ENCODE peak calls at places on chromosomes 7 and 10, in nine cellular contexts. One of them, this sample, is unnamed.

GRCh38 chr10:129136866-129137415 is 330.1 kb upstream of the MGMT start:
- DNase-seq in mammary epithelial cell: no peak
- DNase-seq in OCI-LY7: no peak
- DNase-seq in uterus: no peak
- DNase-seq in GM23248: no peak
- DNase-seq in lower lobe of right lung: no peak
- DNase-seq in AG04450: no peak
- DNase-seq in IMR-90: no peak
- DNase-seq in sigmoid colon: no peak
- DNase-seq in this sample: no peak

GRCh38 chr7:158827411-158828342 is 1.6 kb downstream of the ESYT2 start:
- DNase-seq in IMR-90: peak; percentile 40
- DNase-seq in mammary epithelial cell: peak; percentile 52
- DNase-seq in lower lobe of right lung: no peak
- DNase-seq in OCI-LY7: peak; percentile 23
- DNase-seq in GM23248: peak; percentile 65
- DNase-seq in AG04450: no peak
- DNase-seq in sigmoid colon: no peak
- DNase-seq in uterus: no peak
- DNase-seq in this sample: no peak

GRCh38 chr10:1289591-1289990 is 233.4 kb downstream of the WDR37 start:
- DNase-seq in uterus: no peak
- DNase-seq in sigmoid colon: no peak
- DNase-seq in mammary epithelial cell: peak; percentile 71
- DNase-seq in GM23248: peak; percentile 5
- DNase-seq in lower lobe of right lung: no peak
- DNase-seq in OCI-LY7: no peak
- DNase-seq in AG04450: no peak
- DNase-seq in IMR-90: no peak
- DNase-seq in this sample: no peak

GRCh38 chr7:30173058-30173897 is 38.5 kb downstream of the MTURN start:
- DNase-seq in uterus: peak; percentile 52
- DNase-seq in sigmoid colon: peak; percentile 93
- DNase-seq in lower lobe of right lung: peak; percentile 67
- DNase-seq in GM23248: peak; percentile 98
- DNase-seq in mammary epithelial cell: peak; percentile 99
- DNase-seq in AG04450: peak; percentile 83
- DNase-seq in OCI-LY7: peak; percentile 21
- DNase-seq in IMR-90: peak; percentile 89
- DNase-seq in this sample: peak; percentile 51

GRCh38 chr10:95408148-95408930 is 117.5 kb upstream of the PDLIM1 start:
- DNase-seq in OCI-LY7: no peak
- DNase-seq in lower lobe of right lung: no peak
- DNase-seq in IMR-90: no peak
- DNase-seq in sigmoid colon: no peak
- DNase-seq in mammary epithelial cell: no peak
- DNase-seq in uterus: no peak
- DNase-seq in GM23248: peak; percentile 9
- DNase-seq in AG04450: no peak
- DNase-seq in this sample: no peak

GRCh38 chr7:112308974-112309373 is 102.5 kb downstream of the ZNF277 start:
- DNase-seq in lower lobe of right lung: no peak
- DNase-seq in sigmoid colon: no peak
- DNase-seq in IMR-90: no peak
- DNase-seq in GM23248: no peak
- DNase-seq in AG04450: no peak
- DNase-seq in uterus: no peak
- DNase-seq in OCI-LY7: no peak
- DNase-seq in mammary epithelial cell: no peak
- DNase-seq in this sample: no peak

GRCh38 chr7:30679664-30680063 is 2.6 kb downstream of the CRHR2 start:
- DNase-seq in OCI-LY7: no peak
- DNase-seq in sigmoid colon: no peak
- DNase-seq in mammary epithelial cell: no peak
- DNase-seq in lower lobe of right lung: no peak
- DNase-seq in IMR-90: no peak
- DNase-seq in uterus: no peak
- DNase-seq in GM23248: no peak
- DNase-seq in AG04450: no peak
- DNase-seq in this sample: no peak

GRCh38 chr10:75469018-75469616 is 37.7 kb downstream of the LRMDA start:
- DNase-seq in sigmoid colon: peak; percentile 85
- DNase-seq in GM23248: peak; percentile 97
- DNase-seq in AG04450: peak; percentile 39
- DNase-seq in uterus: peak; percentile 74
- DNase-seq in lower lobe of right lung: no peak
- DNase-seq in OCI-LY7: no peak
- DNase-seq in mammary epithelial cell: peak; percentile 94
- DNase-seq in IMR-90: peak; percentile 84
- DNase-seq in this sample: no peak

GRCh38 chr7:127612263-127612662 is 5.7 kb downstream of the PAX4 start:
- DNase-seq in sigmoid colon: no peak
- DNase-seq in AG04450: no peak
- DNase-seq in OCI-LY7: no peak
- DNase-seq in mammary epithelial cell: no peak
- DNase-seq in IMR-90: no peak
- DNase-seq in GM23248: no peak
- DNase-seq in lower lobe of right lung: no peak
- DNase-seq in uterus: no peak
- DNase-seq in this sample: no peak

GRCh38 chr7:111198255-111198654 is 107.3 kb downstream of the LRRN3 start:
- DNase-seq in GM23248: peak; percentile 99
- DNase-seq in uterus: no peak
- DNase-seq in lower lobe of right lung: no peak
- DNase-seq in IMR-90: peak; percentile 100
- DNase-seq in sigmoid colon: no peak
- DNase-seq in OCI-LY7: no peak
- DNase-seq in mammary epithelial cell: peak; percentile 99
- DNase-seq in AG04450: peak; percentile 93
- DNase-seq in this sample: no peak

GRCh38 chr7:32034052-32034451 is 36.2 kb downstream of the PDE1C start:
- DNase-seq in IMR-90: no peak
- DNase-seq in sigmoid colon: no peak
- DNase-seq in lower lobe of right lung: no peak
- DNase-seq in AG04450: no peak
- DNase-seq in GM23248: no peak
- DNase-seq in mammary epithelial cell: peak; percentile 75
- DNase-seq in uterus: no peak
- DNase-seq in OCI-LY7: no peak
- DNase-seq in this sample: peak; percentile 68

GRCh38 chr7:155002411-155003214 is at the start of gene PAXIP1:
- DNase-seq in IMR-90: peak; percentile 20
- DNase-seq in AG04450: no peak
- DNase-seq in lower lobe of right lung: peak; percentile 62
- DNase-seq in mammary epithelial cell: peak; percentile 31
- DNase-seq in OCI-LY7: peak; percentile 76
- DNase-seq in uterus: no peak
- DNase-seq in sigmoid colon: peak; percentile 67
- DNase-seq in GM23248: peak; percentile 64
- DNase-seq in this sample: peak; percentile 64

GRCh38 chr10:89278034-89278535 is 23.8 kb upstream of the IFIT2 start:
- DNase-seq in sigmoid colon: peak; percentile 79
- DNase-seq in lower lobe of right lung: no peak
- DNase-seq in uterus: peak; percentile 51
- DNase-seq in OCI-LY7: no peak
- DNase-seq in GM23248: peak; percentile 96
- DNase-seq in AG04450: peak; percentile 93
- DNase-seq in IMR-90: peak; percentile 98
- DNase-seq in mammary epithelial cell: peak; percentile 98
- DNase-seq in this sample: peak; percentile 70

GRCh38 chr10:47421057-47421952 is 37.2 kb upstream of the ZNF488 start:
- DNase-seq in mammary epithelial cell: peak; percentile 74
- DNase-seq in AG04450: peak; percentile 36
- DNase-seq in OCI-LY7: no peak
- DNase-seq in GM23248: peak; percentile 88
- DNase-seq in sigmoid colon: no peak
- DNase-seq in uterus: no peak
- DNase-seq in lower lobe of right lung: no peak
- DNase-seq in IMR-90: peak; percentile 91
- DNase-seq in this sample: no peak

GRCh38 chr10:70274643-70275042 is 9.2 kb downstream of the NPFFR1 start:
- DNase-seq in GM23248: peak; percentile 77
- DNase-seq in lower lobe of right lung: no peak
- DNase-seq in OCI-LY7: no peak
- DNase-seq in sigmoid colon: peak; percentile 30
- DNase-seq in IMR-90: peak; percentile 88
- DNase-seq in uterus: peak; percentile 21
- DNase-seq in mammary epithelial cell: no peak
- DNase-seq in AG04450: peak; percentile 64
- DNase-seq in this sample: no peak

GRCh38 chr10:125997586-125997985 is 101.2 kb downstream of the FANK1 start:
- DNase-seq in mammary epithelial cell: no peak
- DNase-seq in IMR-90: no peak
- DNase-seq in uterus: no peak
- DNase-seq in sigmoid colon: no peak
- DNase-seq in AG04450: no peak
- DNase-seq in lower lobe of right lung: no peak
- DNase-seq in GM23248: no peak
- DNase-seq in OCI-LY7: no peak
- DNase-seq in this sample: no peak
- H3K27ac ChIP-seq in mammary epithelial cell: no peak overlapping the region
- H3K27ac ChIP-seq in IMR-90: no peak overlapping the region
- H3K27ac ChIP-seq in uterus: no peak overlapping the region
- H3K27ac ChIP-seq in sigmoid colon: no peak overlapping the region
- H3K27ac ChIP-seq in AG04450: no peak overlapping the region
- H3K27ac ChIP-seq in lower lobe of right lung: no peak overlapping the region
- H3K27ac ChIP-seq in GM23248: no peak overlapping the region
- H3K27ac ChIP-seq in OCI-LY7: no peak overlapping the region
- H3K27ac ChIP-seq in this sample: no peak overlapping the region

GRCh38 chr10:68611227-68611626 is 51.1 kb downstream of the TET1 start:
- DNase-seq in mammary epithelial cell: no peak
- DNase-seq in AG04450: no peak
- DNase-seq in lower lobe of right lung: no peak
- DNase-seq in IMR-90: no peak
- DNase-seq in OCI-LY7: no peak
- DNase-seq in sigmoid colon: no peak
- DNase-seq in GM23248: no peak
- DNase-seq in uterus: no peak
- DNase-seq in this sample: no peak
- H3K9me3 ChIP-seq in mammary epithelial cell: no peaks in the 10 kb centered on the region
- H3K9me3 ChIP-seq in AG04450: no peaks in the 10 kb centered on the region
- H3K9me3 ChIP-seq in lower lobe of right lung: no peaks in the 10 kb centered on the region
- H3K9me3 ChIP-seq in IMR-90: no peaks in the 10 kb centered on the region
- H3K9me3 ChIP-seq in OCI-LY7: no peaks in the 10 kb centered on the region
- H3K9me3 ChIP-seq in sigmoid colon: no peaks in the 10 kb centered on the region
- H3K9me3 ChIP-seq in GM23248: no peaks in the 10 kb centered on the region
- H3K9me3 ChIP-seq in uterus: no peaks in the 10 kb centered on the region
- H3K9me3 ChIP-seq in this sample: no peaks in the 10 kb centered on the region

DNA sequence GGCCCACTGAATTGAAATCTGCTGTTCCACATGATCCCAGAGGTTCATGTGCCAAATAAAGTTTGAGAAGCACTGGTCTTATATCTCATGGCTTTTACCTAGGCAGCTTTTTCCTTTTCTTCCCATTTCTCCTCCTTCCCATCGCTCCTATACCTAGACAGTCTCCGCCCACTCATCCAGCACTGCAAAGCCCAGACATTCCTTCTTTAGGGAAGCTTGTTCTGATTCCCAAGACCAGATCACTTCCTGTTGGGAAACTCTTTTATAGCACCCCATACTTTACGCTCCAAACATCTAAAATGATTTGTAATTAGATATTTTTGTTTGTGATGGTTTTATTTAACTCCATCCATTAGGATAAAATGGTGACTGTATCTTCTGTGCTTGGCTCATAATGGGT is 75.9 kb downstream of the BMPER start:
- DNase-seq in GM23248: peak; percentile 43
- DNase-seq in lower lobe of right lung: no peak
- DNase-seq in AG04450: no peak
- DNase-seq in IMR-90: peak; percentile 15
- DNase-seq in OCI-LY7: no peak
- DNase-seq in uterus: no peak
- DNase-seq in sigmoid colon: no peak
- DNase-seq in mammary epithelial cell: no peak
- DNase-seq in this sample: no peak
- H3K4me3 ChIP-seq in GM23248: no peak overlapping the region
- H3K4me3 ChIP-seq in lower lobe of right lung: no peak overlapping the region
- H3K4me3 ChIP-seq in AG04450: no peak overlapping the region
- H3K4me3 ChIP-seq in IMR-90: no peak overlapping the region
- H3K4me3 ChIP-seq in OCI-LY7: no peak overlapping the region
- H3K4me3 ChIP-seq in uterus: no peak overlapping the region
- H3K4me3 ChIP-seq in sigmoid colon: no peak overlapping the region
- H3K4me3 ChIP-seq in mammary epithelial cell: no peak overlapping the region
- H3K4me3 ChIP-seq in this sample: no peak overlapping the region

GRCh38 chr7:25312968-25313367 is 84.7 kb upstream of the NPVF start:
- DNase-seq in AG04450: no peak
- DNase-seq in sigmoid colon: no peak
- DNase-seq in IMR-90: no peak
- DNase-seq in mammary epithelial cell: no peak
- DNase-seq in OCI-LY7: no peak
- DNase-seq in lower lobe of right lung: no peak
- DNase-seq in uterus: no peak
- DNase-seq in GM23248: no peak
- DNase-seq in this sample: no peak

GRCh38 chr7:25311346-25311745 is 83.1 kb upstream of the NPVF start:
- DNase-seq in uterus: no peak
- DNase-seq in sigmoid colon: no peak
- DNase-seq in lower lobe of right lung: no peak
- DNase-seq in AG04450: no peak
- DNase-seq in IMR-90: peak; percentile 1
- DNase-seq in OCI-LY7: no peak
- DNase-seq in mammary epithelial cell: peak; percentile 71
- DNase-seq in GM23248: no peak
- DNase-seq in this sample: no peak

GRCh38 chr7:25314729-25315267 is 86.5 kb upstream of the NPVF start:
- DNase-seq in uterus: no peak
- DNase-seq in IMR-90: no peak
- DNase-seq in AG04450: no peak
- DNase-seq in lower lobe of right lung: no peak
- DNase-seq in sigmoid colon: no peak
- DNase-seq in mammary epithelial cell: no peak
- DNase-seq in GM23248: peak; percentile 4
- DNase-seq in OCI-LY7: no peak
- DNase-seq in this sample: no peak

GRCh38 chr7:25316366-25316765 is 88.1 kb upstream of the NPVF start:
- DNase-seq in sigmoid colon: no peak
- DNase-seq in OCI-LY7: no peak
- DNase-seq in mammary epithelial cell: no peak
- DNase-seq in lower lobe of right lung: no peak
- DNase-seq in AG04450: no peak
- DNase-seq in IMR-90: no peak
- DNase-seq in GM23248: no peak
- DNase-seq in uterus: no peak
- DNase-seq in this sample: no peak

DNA sequence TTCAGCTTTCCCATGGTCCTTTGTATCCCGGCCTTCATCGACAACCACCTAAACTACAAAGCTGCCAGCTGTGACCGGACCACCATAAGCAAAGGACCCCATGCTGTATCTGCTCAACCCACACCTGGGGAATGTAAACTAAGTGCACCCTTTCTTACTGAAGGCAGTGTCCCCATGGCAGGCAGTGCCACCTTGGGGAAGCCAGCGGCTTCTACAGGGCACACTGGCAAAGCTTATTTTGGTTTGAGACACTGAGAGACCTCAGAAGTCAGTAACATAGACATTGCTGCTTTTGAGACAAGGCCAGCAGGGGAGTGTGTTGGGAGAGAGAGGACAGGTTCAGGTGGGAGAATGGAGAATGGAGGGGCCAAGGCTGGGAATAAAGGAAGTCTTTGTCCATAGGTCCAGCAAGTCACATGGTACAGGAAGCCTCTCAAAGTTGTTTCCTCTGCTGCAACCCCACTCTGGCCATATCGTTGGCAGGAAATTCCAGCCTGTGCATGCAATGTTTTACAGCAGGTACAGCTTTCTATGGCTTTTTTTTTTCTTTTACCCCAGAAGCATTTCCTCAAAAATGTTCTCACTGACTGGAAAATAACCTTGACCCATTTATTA is 85.9 kb upstream of the NPVF start:
- DNase-seq in IMR-90: no peak
- DNase-seq in sigmoid colon: no peak
- DNase-seq in lower lobe of right lung: no peak
- DNase-seq in uterus: no peak
- DNase-seq in mammary epithelial cell: no peak
- DNase-seq in AG04450: no peak
- DNase-seq in GM23248: no peak
- DNase-seq in OCI-LY7: no peak
- DNase-seq in this sample: no peak
- H3K27ac ChIP-seq in IMR-90: no peak overlapping the region
- H3K27ac ChIP-seq in sigmoid colon: no peak overlapping the region
- H3K27ac ChIP-seq in lower lobe of right lung: no peak overlapping the region
- H3K27ac ChIP-seq in uterus: no peak overlapping the region
- H3K27ac ChIP-seq in mammary epithelial cell: no peak overlapping the region
- H3K27ac ChIP-seq in AG04450: no peak overlapping the region
- H3K27ac ChIP-seq in GM23248: no peak overlapping the region
- H3K27ac ChIP-seq in OCI-LY7: no peak overlapping the region
- H3K27ac ChIP-seq in this sample: no peak overlapping the region